ENCODE peak calls at places on chromosomes 3 and 15, in nine cellular contexts. T, S, R, P, Y, Z, U, E and A are unnamed samples.

GRCh38 chr15:73889725-73890124 is 16.4 kb downstream of the TBC1D21 start:
- DNase-seq in Z (no peak), P (no peak), R (no peak), S (no peak), U (no peak), T (no peak), E (no peak), Y (no peak), A (peak)

GRCh38 chr3:72036899-72037298 is 252.0 kb upstream of the PROK2 start:
- DNase-seq in E (no peak), U (no peak), Z (no peak), R (no peak), Y (no peak), S (no peak), T (no peak), P (no peak), A (no peak)

GRCh38 chr3:11835028-11835639 is 11.6 kb downstream of the TAMM41 start:
- DNase-seq in Y (no peak), P (no peak), Z (no peak), E (no peak), S (no peak), T (peak), R (no peak), U (no peak), A (no peak)

GRCh38 chr15:77644543-77645247 is 12.0 kb upstream of the LINGO1 start:
- DNase-seq in Y (no peak), E (peak), R (no peak), U (no peak), Z (no peak), P (no peak), T (no peak), S (no peak), A (no peak)

GRCh38 chr3:31903686-31904431 is 77.2 kb downstream of the OSBPL10 start:
- DNase-seq in P (no peak), E (no peak), R (no peak), U (no peak), Z (no peak), Y (no peak), S (no peak), T (no peak), A (no peak)

GRCh38 chr15:31338318-31338878 is 11.8 kb downstream of the KLF13 start:
- DNase-seq in Z (no peak), R (peak), U (no peak), E (no peak), P (no peak), S (peak), Y (no peak), T (no peak), A (peak)

GRCh38 chr3:68972358-68972979 is 40.1 kb upstream of the TAFA4 start:
- DNase-seq in Y (no peak), Z (no peak), U (peak), T (peak), S (peak), E (peak), R (no peak), P (peak), A (no peak)

GRCh38 chr3:101244212-101244575 is 76.2 kb downstream of the IMPG2 start:
- DNase-seq in Z (no peak), P (no peak), T (no peak), U (no peak), S (no peak), Y (no peak), E (no peak), R (no peak), A (no peak)

GRCh38 chr3:134838599-134838998 is 43.5 kb downstream of the EPHB1 start:
- DNase-seq in P (no peak), Z (no peak), E (no peak), Y (no peak), R (no peak), S (no peak), T (no peak), U (no peak), A (no peak)

GRCh38 chr3:77489216-77489615 is 449.3 kb downstream of the ROBO2 start:
- DNase-seq in T (no peak), E (no peak), P (no peak), U (no peak), S (no peak), R (no peak), Z (no peak), Y (no peak), A (no peak)

GRCh38 chr3:150303776-150304175 is 104.3 kb upstream of the TSC22D2 start:
- DNase-seq in S (no peak), T (peak), Z (no peak), E (no peak), R (no peak), P (peak), U (no peak), Y (peak), A (no peak)

GRCh38 chr15:33031324-33031736 is 163.2 kb downstream of the FMN1 start:
- DNase-seq in T (no peak), R (no peak), S (no peak), E (no peak), Z (no peak), Y (no peak), U (no peak), P (no peak), A (no peak)

GRCh38 chr3:127305499-127305898 is 17.7 kb upstream of the PRR20G start:
- DNase-seq in E (no peak), P (no peak), R (no peak), T (no peak), Y (no peak), U (no peak), S (no peak), Z (no peak), A (no peak)

GRCh38 chr3:154164387-154164786 is 43.2 kb downstream of the ARHGEF26 start:
- DNase-seq in Y (no peak), E (no peak), Z (no peak), S (no peak), U (no peak), R (no peak), P (peak), T (no peak), A (no peak)

GRCh38 chr3:24490151-24490550 is 4.5 kb downstream of the THRB start:
- DNase-seq in R (no peak), Y (no peak), E (no peak), P (peak), S (no peak), U (no peak), T (no peak), Z (no peak), A (no peak)

GRCh38 chr3:47542614-47543173 is 29.2 kb upstream of the ELP6 start:
- DNase-seq in Z (no peak), R (no peak), E (peak), S (peak), T (no peak), U (no peak), P (no peak), Y (no peak), A (no peak)

GRCh38 chr15:81229596-81229995 is 32.9 kb downstream of the IL16 start:
- DNase-seq in R (no peak), P (no peak), T (no peak), S (no peak), U (no peak), E (no peak), Z (peak), Y (no peak), A (peak)
- TF ChIP-seq EP300 in R (no peak), P (no peak), T (no peak), S (no peak), U (no peak), E (no peak), Z (peak), Y (no peak), A (no peak)

GRCh38 chr15:26048669-26049068 is 185.5 kb upstream of the ATP10A start:
- DNase-seq in Z (no peak), P (no peak), S (no peak), E (no peak), T (no peak), R (no peak), U (no peak), Y (no peak), A (no peak)
- TF ChIP-seq EP300 in Z (no peak), P (no peak), S (no peak), E (no peak), T (no peak), R (no peak), U (no peak), Y (no peak), A (no peak)

DNA sequence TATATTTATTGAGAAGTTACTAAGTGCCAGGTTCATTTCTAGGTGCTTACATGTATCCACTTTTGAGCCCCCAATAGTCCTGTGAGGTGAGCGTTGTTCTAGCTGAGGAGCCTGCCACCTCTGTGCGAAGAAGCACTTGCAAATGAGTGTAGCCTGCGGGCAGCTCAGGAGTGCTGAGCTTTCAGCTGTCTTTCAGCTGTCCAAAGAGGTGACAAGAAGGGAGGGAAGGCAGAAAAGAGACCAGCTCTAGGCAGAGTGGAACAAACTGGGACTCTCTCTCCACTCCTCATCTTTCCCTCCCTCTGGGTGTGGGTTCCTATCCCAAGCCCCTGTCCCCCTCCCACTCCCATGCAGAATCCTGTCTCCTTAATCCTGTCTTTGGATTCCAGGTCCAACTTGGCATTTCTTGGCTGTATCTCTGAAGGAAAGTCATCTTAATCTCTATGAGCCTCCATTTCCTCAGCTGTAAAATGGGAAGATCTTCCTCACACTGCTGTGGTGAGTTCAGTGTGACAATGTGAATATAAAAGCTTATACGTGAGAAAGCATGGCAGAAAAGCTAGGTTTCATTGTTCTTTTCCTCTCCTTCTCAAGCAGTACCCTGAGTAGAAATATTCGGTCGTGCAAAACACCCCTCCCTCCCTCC is 6.7 kb upstream of the SRP14 start:
- DNase-seq in U (no peak), Z (no peak), S (no peak), R (no peak), P (no peak), Y (no peak), T (no peak), E (peak), A (no peak)
- TF ChIP-seq EP300 in U (no peak), Z (no peak), S (no peak), R (no peak), P (no peak), Y (no peak), T (no peak), E (no peak), A (no peak)

DNA sequence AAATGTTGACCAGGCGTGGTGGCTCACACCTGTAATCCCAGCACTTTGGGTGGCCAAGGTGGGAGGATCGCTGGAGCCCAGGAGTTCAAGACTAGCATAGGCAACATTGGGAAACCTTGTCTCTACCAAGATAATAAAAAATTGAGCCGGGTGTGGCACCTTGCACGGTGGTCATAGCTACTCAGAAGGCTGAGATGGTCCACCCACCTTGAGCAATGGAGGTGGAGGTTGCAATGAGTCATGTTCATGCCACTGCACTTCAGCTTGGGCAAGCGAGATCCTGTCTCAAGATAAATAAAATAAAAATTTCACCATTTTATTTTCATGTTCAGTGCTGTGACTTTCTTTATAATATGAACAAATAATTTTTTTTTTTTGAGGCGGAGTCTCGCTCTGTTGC is 12.5 kb downstream of the MAPK6 start:
- DNase-seq in Z (no peak), P (no peak), E (peak), S (no peak), R (no peak), T (no peak), Y (no peak), U (no peak), A (no peak)
- TF ChIP-seq EP300 in Z (no peak), P (no peak), E (no peak), S (no peak), R (no peak), T (no peak), Y (no peak), U (no peak), A (no peak)